ENCODE peak calls at places on chromosomes 3 and 15, in ten cellular contexts. J is fibroblast of gingiva; K is A549; A is ovary; S is iPS-NIHi11; M is right atrium auricular region; I is activated CD4-positive, alpha-beta T cell treated with anti-CD3 and anti-CD28 coated beads, Interleukin-2, amount 10 ng/mL, durations not matched to agents 7 days and 5 days; Z is heart left ventricle; U is breast epithelium; E is EH. Q is an unnamed sample.

GRCh38 chr3:129231331-129232119 is 17.9 kb upstream of the COPG1 start:
- DNase-seq in J (no peak), K (no peak), A (no peak), S (no peak), M (no peak), I (no peak), Z (no peak), U (no peak), E (peak), Q (no peak)

GRCh38 chr3:29936054-29936453 is 655.2 kb downstream of the RBMS3 start:
- DNase-seq in J (no peak), K (no peak), A (no peak), S (no peak), M (no peak), I (no peak), Z (no peak), U (no peak), E (no peak), Q (no peak)

GRCh38 chr3:50167069-50167781 is 12.1 kb downstream of the SEMA3F start:
- DNase-seq in J (no peak), K (no peak), A (no peak), S (no peak), M (no peak), I (no peak), Z (no peak), U (no peak), E (no peak), Q (no peak)

GRCh38 chr15:80608688-80609087 is 86.4 kb upstream of the ABHD17C start:
- DNase-seq in J (no peak), K (no peak), A (no peak), S (no peak), M (no peak), I (no peak), Z (no peak), U (peak), E (no peak), Q (no peak)

GRCh38 chr15:55993804-55994539 is 560 bp upstream of the NEDD4 start:
- DNase-seq in J (peak), K (peak), A (no peak), S (peak), M (peak), I (no peak), Z (peak), U (no peak), E (peak), Q (no peak)

GRCh38 chr15:25508369-25509002 is 69.7 kb upstream of the UBE3A start:
- DNase-seq in J (peak), K (peak), A (no peak), S (peak), M (no peak), I (peak), Z (no peak), U (no peak), E (peak), Q (no peak)

GRCh38 chr15:84826369-84826823 is 9.2 kb downstream of the ALPK3 start:
- DNase-seq in J (peak), K (peak), A (peak), S (peak), M (no peak), I (no peak), Z (peak), U (no peak), E (peak), Q (no peak)

GRCh38 chr3:9809239-9809614 is 835 bp upstream of the TTLL3 start:
- DNase-seq in J (no peak), K (no peak), A (no peak), S (no peak), M (no peak), I (no peak), Z (no peak), U (no peak), E (no peak), Q (no peak)

GRCh38 chr3:132521921-132522320 is 75.1 kb upstream of the ACKR4 start:
- DNase-seq in J (no peak), K (no peak), A (no peak), S (no peak), M (no peak), I (no peak), Z (no peak), U (no peak), E (no peak), Q (no peak)

GRCh38 chr15:27589260-27589659 is 509.9 kb downstream of the OCA2 start:
- DNase-seq in J (no peak), K (no peak), A (no peak), S (no peak), M (no peak), I (no peak), Z (no peak), U (no peak), E (no peak), Q (no peak)

GRCh38 chr3:125643127-125643526 is 47.8 kb upstream of the OSBPL11 start:
- DNase-seq in J (no peak), K (no peak), A (no peak), S (no peak), M (no peak), I (no peak), Z (no peak), U (no peak), E (no peak), Q (no peak)

GRCh38 chr3:13708871-13709595 is 160.1 kb downstream of the FBLN2 start:
- DNase-seq in J (no peak), K (no peak), A (no peak), S (no peak), M (peak), I (peak), Z (peak), U (no peak), E (no peak), Q (no peak)

GRCh38 chr3:149489060-149489690 is 14.7 kb downstream of the TM4SF4 start:
- DNase-seq in J (no peak), K (no peak), A (no peak), S (peak), M (no peak), I (no peak), Z (no peak), U (no peak), E (no peak), Q (no peak)

GRCh38 chr15:69081310-69082004 is 67.0 kb downstream of the NOX5 start:
- DNase-seq in J (no peak), K (no peak), A (peak), S (no peak), M (peak), I (no peak), Z (peak), U (peak), E (peak), Q (no peak)

GRCh38 chr3:170180107-170180951 is 1.2 kb downstream of the PHC3 start:
- DNase-seq in J (peak), K (peak), A (no peak), S (peak), M (no peak), I (no peak), Z (no peak), U (no peak), E (peak), Q (no peak)

GRCh38 chr3:120475722-120476385 is 25.1 kb upstream of the FSTL1 start:
- DNase-seq in J (no peak), K (no peak), A (no peak), S (no peak), M (no peak), I (no peak), Z (no peak), U (no peak), E (peak), Q (no peak)

GRCh38 chr3:101009386-101009785 is 16.2 kb upstream of the ABI3BP start:
- DNase-seq in J (no peak), K (no peak), A (no peak), S (no peak), M (no peak), I (no peak), Z (no peak), U (no peak), E (peak), Q (no peak)

GRCh38 chr3:60992395-60992794 is 258.9 kb downstream of the FHIT start:
- DNase-seq in J (no peak), K (no peak), A (no peak), S (no peak), M (no peak), I (no peak), Z (peak), U (peak), E (no peak), Q (no peak)

GRCh38 chr15:62119224-62119925 is 45.7 kb downstream of the C2CD4B start:
- DNase-seq in J (peak), K (peak), A (no peak), S (peak), M (no peak), I (peak), Z (no peak), U (no peak), E (peak), Q (no peak)

GRCh38 chr15:56871180-56871579 is 47.3 kb upstream of the TCF12 start:
- DNase-seq in J (peak), K (peak), A (no peak), S (peak), M (no peak), I (no peak), Z (no peak), U (no peak), E (peak), Q (no peak)

Q was measured in GOT3.